ENCODE peak calls at places on chromosomes 12 and 14, in five cellular contexts. One of them, this sample, is unnamed.

GRCh38 chr14:56150018-56150417 is 31.8 kb downstream of the PELI2 start:
- DNase-seq in AG09309: no peak
- DNase-seq in anterior cingulate cortex: no peak
- DNase-seq in left kidney: no peak
- DNase-seq in NAMALWA: no peak
- DNase-seq in this sample: no peak

GRCh38 chr14:60565211-60565610 is 56.3 kb downstream of the SIX6 start:
- DNase-seq in NAMALWA: no peak
- DNase-seq in AG09309: peak; percentile 76
- DNase-seq in left kidney: peak; percentile 7
- DNase-seq in anterior cingulate cortex: no peak
- DNase-seq in this sample: no peak

GRCh38 chr12:108313609-108314331 is 25.3 kb downstream of the CMKLR1 start:
- DNase-seq in anterior cingulate cortex: no peak
- DNase-seq in AG09309: no peak
- DNase-seq in NAMALWA: no peak
- DNase-seq in left kidney: peak; percentile 54
- DNase-seq in this sample: no peak

GRCh38 chr14:30974628-30975027 is 50.8 kb upstream of the AP4S1 start:
- DNase-seq in NAMALWA: no peak
- DNase-seq in left kidney: no peak
- DNase-seq in AG09309: no peak
- DNase-seq in anterior cingulate cortex: no peak
- DNase-seq in this sample: no peak

GRCh38 chr14:91154851-91155625 is 41.2 kb downstream of the DGLUCY start:
- DNase-seq in left kidney: peak; percentile 73
- DNase-seq in anterior cingulate cortex: no peak
- DNase-seq in NAMALWA: peak; percentile 35
- DNase-seq in AG09309: no peak
- DNase-seq in this sample: no peak

GRCh38 chr12:46237381-46238045 is 31.3 kb downstream of the SLC38A1 start:
- DNase-seq in NAMALWA: no peak
- DNase-seq in anterior cingulate cortex: no peak
- DNase-seq in AG09309: no peak
- DNase-seq in left kidney: no peak
- DNase-seq in this sample: no peak

GRCh38 chr12:121611306-121611705 is 15.0 kb upstream of the ORAI1 start:
- DNase-seq in AG09309: no peak
- DNase-seq in NAMALWA: peak; percentile 37
- DNase-seq in left kidney: no peak
- DNase-seq in anterior cingulate cortex: no peak
- DNase-seq in this sample: no peak

GRCh38 chr12:24851816-24852337 is 97.0 kb downstream of the BCAT1 start:
- DNase-seq in left kidney: peak; percentile 6
- DNase-seq in AG09309: no peak
- DNase-seq in anterior cingulate cortex: no peak
- DNase-seq in NAMALWA: no peak
- DNase-seq in this sample: no peak

GRCh38 chr12:52335598-52336262 is 14.5 kb upstream of the KRT83 start:
- DNase-seq in AG09309: no peak
- DNase-seq in left kidney: no peak
- DNase-seq in NAMALWA: no peak
- DNase-seq in anterior cingulate cortex: no peak
- DNase-seq in this sample: no peak

GRCh38 chr12:121805800-121806555 is 2.2 kb downstream of the SETD1B start:
- DNase-seq in NAMALWA: peak; percentile 76
- DNase-seq in left kidney: peak; percentile 46
- DNase-seq in anterior cingulate cortex: no peak
- DNase-seq in AG09309: no peak
- DNase-seq in this sample: no peak

GRCh38 chr14:88707088-88707487 is 85.7 kb downstream of the EML5 start:
- DNase-seq in left kidney: no peak
- DNase-seq in NAMALWA: no peak
- DNase-seq in anterior cingulate cortex: no peak
- DNase-seq in AG09309: no peak
- DNase-seq in this sample: no peak

GRCh38 chr12:120100630-120101029 is 15.9 kb downstream of the RAB35 start:
- DNase-seq in NAMALWA: no peak
- DNase-seq in left kidney: no peak
- DNase-seq in anterior cingulate cortex: peak; percentile 70
- DNase-seq in AG09309: no peak
- DNase-seq in this sample: no peak

GRCh38 chr12:58818546-58818945 is 101.8 kb downstream of the LRIG3 start:
- DNase-seq in anterior cingulate cortex: no peak
- DNase-seq in NAMALWA: no peak
- DNase-seq in AG09309: no peak
- DNase-seq in left kidney: no peak
- DNase-seq in this sample: no peak

GRCh38 chr14:89121961-89122675 is 294.9 kb downstream of the FOXN3 start:
- DNase-seq in left kidney: peak; percentile 94
- DNase-seq in anterior cingulate cortex: no peak
- DNase-seq in AG09309: no peak
- DNase-seq in NAMALWA: no peak
- DNase-seq in this sample: no peak

GRCh38 chr14:51576112-51576420 is 75.6 kb upstream of the FRMD6 start:
- DNase-seq in NAMALWA: no peak
- DNase-seq in anterior cingulate cortex: no peak
- DNase-seq in AG09309: no peak
- DNase-seq in left kidney: no peak
- DNase-seq in this sample: no peak

GRCh38 chr12:109726106-109726497 is 12.5 kb downstream of the FAM222A start:
- DNase-seq in left kidney: no peak
- DNase-seq in NAMALWA: no peak
- DNase-seq in AG09309: no peak
- DNase-seq in anterior cingulate cortex: no peak
- DNase-seq in this sample: no peak

GRCh38 chr12:71250186-71250585 is 92.4 kb upstream of the TSPAN8 start:
- DNase-seq in AG09309: no peak
- DNase-seq in left kidney: no peak
- DNase-seq in NAMALWA: no peak
- DNase-seq in anterior cingulate cortex: no peak
- DNase-seq in this sample: no peak

GRCh38 chr12:11717533-11717961 is 68.1 kb downstream of the ETV6 start:
- DNase-seq in left kidney: peak; percentile 52
- DNase-seq in anterior cingulate cortex: no peak
- DNase-seq in NAMALWA: no peak
- DNase-seq in AG09309: no peak
- DNase-seq in this sample: no peak

GRCh38 chr12:19273482-19274330 is 144.2 kb downstream of the PLEKHA5 start:
- DNase-seq in AG09309: peak; percentile 92
- DNase-seq in left kidney: peak; percentile 23
- DNase-seq in anterior cingulate cortex: no peak
- DNase-seq in NAMALWA: no peak
- DNase-seq in this sample: peak; percentile 91

GRCh38 chr14:89618309-89618708 is 201.3 kb upstream of the FOXN3 start:
- DNase-seq in anterior cingulate cortex: no peak
- DNase-seq in AG09309: no peak
- DNase-seq in NAMALWA: peak; percentile 26
- DNase-seq in left kidney: peak; percentile 38
- DNase-seq in this sample: no peak

GRCh38 chr14:71289536-71289935 is 382.3 kb downstream of the PCNX1 start:
- DNase-seq in anterior cingulate cortex: no peak
- DNase-seq in left kidney: no peak
- DNase-seq in AG09309: no peak
- DNase-seq in NAMALWA: no peak
- DNase-seq in this sample: no peak

GRCh38 chr12:2540535-2540941 is 254.2 kb upstream of the FKBP4 start:
- DNase-seq in AG09309: no peak
- DNase-seq in NAMALWA: no peak
- DNase-seq in anterior cingulate cortex: no peak
- DNase-seq in left kidney: no peak
- DNase-seq in this sample: no peak

GRCh38 chr14:104106471-104106991 is 21.0 kb downstream of the ASPG start:
- DNase-seq in NAMALWA: no peak
- DNase-seq in left kidney: no peak
- DNase-seq in AG09309: no peak
- DNase-seq in anterior cingulate cortex: no peak
- DNase-seq in this sample: no peak

GRCh38 chr12:131219173-131220006 is 265.7 kb downstream of the ADGRD1 start:
- DNase-seq in NAMALWA: no peak
- DNase-seq in anterior cingulate cortex: no peak
- DNase-seq in left kidney: no peak
- DNase-seq in AG09309: no peak
- DNase-seq in this sample: no peak

GRCh38 chr14:42222924-42223471 is 616.3 kb downstream of the LRFN5 start:
- DNase-seq in left kidney: peak; percentile 18
- DNase-seq in AG09309: peak; percentile 44
- DNase-seq in NAMALWA: no peak
- DNase-seq in anterior cingulate cortex: no peak
- DNase-seq in this sample: peak; percentile 58

GRCh38 chr14:57319636-57320035 is 50.9 kb downstream of the AP5M1 start:
- DNase-seq in left kidney: no peak
- DNase-seq in AG09309: no peak
- DNase-seq in anterior cingulate cortex: no peak
- DNase-seq in NAMALWA: no peak
- DNase-seq in this sample: no peak

GRCh38 chr12:27780612-27781408 is 774 bp upstream of the MANSC4 start:
- DNase-seq in AG09309: no peak
- DNase-seq in left kidney: peak; percentile 57
- DNase-seq in NAMALWA: peak; percentile 49
- DNase-seq in anterior cingulate cortex: no peak
- DNase-seq in this sample: no peak

GRCh38 chr14:105882626-105883025 is 356.2 kb downstream of the TMEM121 start:
- DNase-seq in anterior cingulate cortex: no peak
- DNase-seq in NAMALWA: no peak
- DNase-seq in left kidney: no peak
- DNase-seq in AG09309: no peak
- DNase-seq in this sample: no peak

GRCh38 chr14:71686677-71687076 is 245.6 kb upstream of the RGS6 start:
- DNase-seq in left kidney: peak; percentile 17
- DNase-seq in NAMALWA: no peak
- DNase-seq in AG09309: peak; percentile 58
- DNase-seq in anterior cingulate cortex: no peak
- DNase-seq in this sample: no peak

GRCh38 chr12:22409071-22409951 is 74.8 kb upstream of the ST8SIA1 start:
- DNase-seq in anterior cingulate cortex: peak; percentile 2
- DNase-seq in NAMALWA: no peak
- DNase-seq in AG09309: no peak
- DNase-seq in left kidney: peak; percentile 8
- DNase-seq in this sample: peak; percentile 37

GRCh38 chr14:72617391-72618011 is 276.4 kb downstream of the DPF3 start:
- DNase-seq in left kidney: peak; percentile 82
- DNase-seq in NAMALWA: no peak
- DNase-seq in AG09309: no peak
- DNase-seq in anterior cingulate cortex: no peak
- DNase-seq in this sample: peak; percentile 6

GRCh38 chr14:80784824-80785223 is 156.7 kb downstream of the CEP128 start:
- DNase-seq in NAMALWA: no peak
- DNase-seq in anterior cingulate cortex: no peak
- DNase-seq in left kidney: peak; percentile 5
- DNase-seq in AG09309: peak; percentile 29
- DNase-seq in this sample: no peak

GRCh38 chr14:90677484-90678045 is 138.7 kb downstream of the TTC7B start:
- DNase-seq in left kidney: no peak
- DNase-seq in anterior cingulate cortex: no peak
- DNase-seq in NAMALWA: no peak
- DNase-seq in AG09309: no peak
- DNase-seq in this sample: no peak

This sample was measured in SK-N-MC.